ENCODE peak calls at places on chromosomes 4 and X, in seven cellular contexts. X, N, F, D, E, Y and G are unnamed samples.

GRCh38 chr4:186606593-186606992 is 51.2 kb upstream of the MTNR1A start:
- DNase-seq in E (no peak), X (no peak), N (no peak), D (no peak), Y (no peak), F (peak), G (no peak)

GRCh38 chrX:22527302-22527701 is 254.6 kb downstream of the CBLL2 start:
- DNase-seq in F (no peak), E (no peak), Y (no peak), X (no peak), N (no peak), D (no peak), G (no peak)

GRCh38 chr4:649751-650310 is 24.2 kb downstream of the ATP5ME start:
- DNase-seq in E (no peak), D (no peak), X (no peak), F (no peak), N (no peak), Y (no peak), G (no peak)

GRCh38 chrX:34638116-34638515 is 19.0 kb downstream of the TMEM47 start:
- DNase-seq in E (no peak), X (no peak), D (no peak), Y (peak), F (no peak), N (no peak), G (no peak)

GRCh38 chr4:144360394-144360793 is 219.9 kb upstream of the GYPA start:
- DNase-seq in D (no peak), E (no peak), F (no peak), Y (no peak), N (no peak), X (no peak), G (no peak)

GRCh38 chr4:11408569-11408968 is 20.1 kb downstream of the HS3ST1 start:
- DNase-seq in E (no peak), F (no peak), N (no peak), D (no peak), X (no peak), Y (no peak), G (no peak)

GRCh38 chr4:185535818-185536729 is 767 bp upstream of the PDLIM3 start:
- DNase-seq in N (no peak), D (no peak), Y (no peak), F (no peak), X (peak), E (no peak), G (no peak)

GRCh38 chrX:114626323-114626722 is 42.4 kb downstream of the HTR2C start:
- DNase-seq in X (no peak), F (peak), E (no peak), Y (peak), N (no peak), D (no peak), G (no peak)

GRCh38 chr4:154009191-154009590 is 220.3 kb upstream of the SFRP2 start:
- DNase-seq in F (no peak), X (no peak), E (no peak), D (no peak), N (no peak), Y (no peak), G (no peak)